ENCODE peak calls at places on chromosomes 5 and 9, in four cellular contexts. U is neural progenitor cell, M is dermis microvascular lymphatic vessel endothelial cell, B is BJ. D is an unnamed sample.

GRCh38 chr5:66958984-66959641 is 237.5 kb downstream of the CD180 start:
- DNase-seq in U (peak), M (no peak), B (no peak), D (peak)

GRCh38 chr5:83993803-83994202 is 273.1 kb upstream of the HAPLN1 start:
- DNase-seq in U (no peak), M (no peak), B (no peak), D (no peak)

GRCh38 chr9:127767405-127767804 is 11.1 kb downstream of the SH2D3C start:
- DNase-seq in U (no peak), M (no peak), B (no peak), D (no peak)

GRCh38 chr5:124692324-124692723 is 54.1 kb downstream of the ZNF608 start:
- DNase-seq in U (no peak), M (no peak), B (peak), D (peak)

GRCh38 chr5:177333420-177334154 is 17.9 kb downstream of the LMAN2 start:
- DNase-seq in U (no peak), M (no peak), B (no peak), D (no peak)

GRCh38 chr5:180873628-180874520 is 12.8 kb upstream of the ZFP62 start:
- DNase-seq in U (no peak), M (no peak), B (no peak), D (no peak)

GRCh38 chr9:132146575-132146974 is 15.3 kb upstream of the NTNG2 start:
- DNase-seq in U (no peak), M (no peak), B (no peak), D (no peak)

GRCh38 chr9:32348289-32348688 is 36.2 kb upstream of the ACO1 start:
- DNase-seq in U (no peak), M (no peak), B (no peak), D (no peak)

GRCh38 chr9:120708526-120709224 is 5.6 kb downstream of the MEGF9 start:
- DNase-seq in U (no peak), M (no peak), B (no peak), D (peak)

GRCh38 chr9:89038354-89039091 is 47.3 kb downstream of the S1PR3 start:
- DNase-seq in U (no peak), M (no peak), B (peak), D (peak)

GRCh38 chr5:168679515-168679920 is 100.3 kb upstream of the PANK3 start:
- DNase-seq in U (peak), M (peak), B (no peak), D (peak)

D was measured in AG09309.